ENCODE peak calls at places on chromosomes 13 and 19, in nine cellular contexts. L is ovary, R is sigmoid colon, A is tibial nerve, O is SK-N-SH, F is transverse colon, C is A549, K is HepG2, Y is H1. I is an unnamed sample.

GRCh38 chr19:53873451-53874383 is 6.0 kb downstream of the MYADM start:
- DNase-seq in L (no peak), R (no peak), C (no peak), O (no peak), K (no peak), F (no peak), Y (no peak), A (no peak), I (no peak)

GRCh38 chr13:71864094-71864980 is 2.7 kb downstream of the DACH1 start:
- DNase-seq in O (peak), R (peak), C (no peak), A (peak), L (no peak), K (no peak), F (peak), Y (peak), I (no peak)

GRCh38 chr19:9865732-9866627 is 30.9 kb downstream of the PIN1 start:
- DNase-seq in A (no peak), O (no peak), C (no peak), K (no peak), L (no peak), F (no peak), Y (no peak), R (no peak), I (no peak)

GRCh38 chr19:40561947-40562346 is 14.7 kb upstream of the SHKBP1 start:
- DNase-seq in C (no peak), K (no peak), L (no peak), O (no peak), Y (no peak), F (no peak), R (no peak), A (no peak), I (no peak)

GRCh38 chr19:16342002-16342715 is 17.5 kb downstream of the KLF2 start:
- DNase-seq in Y (no peak), K (no peak), A (no peak), F (peak), L (peak), C (no peak), R (no peak), O (no peak), I (no peak)

GRCh38 chr19:11699931-11700794 is 38.6 kb downstream of the ZNF823 start:
- DNase-seq in C (no peak), O (peak), K (peak), L (no peak), R (no peak), Y (no peak), F (no peak), A (peak), I (no peak)

GRCh38 chr13:106490887-106491321 is 44.6 kb downstream of the EFNB2 start:
- DNase-seq in L (no peak), O (no peak), C (no peak), F (no peak), Y (no peak), R (no peak), K (no peak), A (no peak), I (no peak)

GRCh38 chr19:40433391-40434216 is 7.8 kb upstream of the SERTAD1 start:
- DNase-seq in K (peak), F (peak), C (peak), Y (peak), R (peak), L (peak), A (peak), O (peak), I (peak)

GRCh38 chr13:50909605-50910482 is at the start of gene RNASEH2B:
- DNase-seq in K (peak), Y (peak), A (peak), O (peak), F (peak), L (peak), C (peak), R (peak), I (peak)

GRCh38 chr19:887599-887998 is 5.4 kb downstream of the MED16 start:
- DNase-seq in L (no peak), F (no peak), Y (no peak), R (no peak), K (no peak), O (no peak), C (no peak), A (no peak), I (no peak)

GRCh38 chr19:14840206-14840605 is 5.2 kb upstream of the OR7A5 start:
- DNase-seq in R (no peak), L (no peak), K (no peak), A (no peak), Y (no peak), C (no peak), O (no peak), F (no peak), I (no peak)

GRCh38 chr19:498591-498950 is 2.3 kb downstream of the MADCAM1 start:
- DNase-seq in Y (no peak), C (no peak), K (no peak), L (no peak), A (no peak), O (peak), R (no peak), F (no peak), I (no peak)

GRCh38 chr13:83355042-83355441 is 527.2 kb downstream of the SLITRK1 start:
- DNase-seq in C (no peak), L (no peak), O (no peak), Y (no peak), F (no peak), A (no peak), R (no peak), K (no peak), I (no peak)

GRCh38 chr19:3983542-3983914 is 1.7 kb downstream of the EEF2 start:
- DNase-seq in O (peak), R (no peak), F (no peak), Y (no peak), L (no peak), K (no peak), A (no peak), C (no peak), I (no peak)

GRCh38 chr13:24500977-24501376 is 11.6 kb downstream of the PARP4 start:
- DNase-seq in L (no peak), O (no peak), A (no peak), K (no peak), R (no peak), F (no peak), Y (no peak), C (no peak), I (no peak)

GRCh38 chr19:12932392-12933286 is 872 bp downstream of the FARSA start:
- DNase-seq in K (no peak), C (no peak), R (no peak), L (no peak), F (no peak), O (peak), Y (no peak), A (no peak), I (no peak)

GRCh38 chr19:29675120-29675649 is 9.9 kb downstream of the PLEKHF1 start:
- DNase-seq in L (no peak), C (no peak), F (no peak), O (no peak), Y (no peak), A (no peak), K (no peak), R (peak), I (no peak)

GRCh38 chr13:44818428-44818827 is 170.8 kb downstream of the NUFIP1 start:
- DNase-seq in A (no peak), F (no peak), K (peak), R (no peak), L (no peak), C (no peak), O (peak), Y (no peak), I (no peak)

GRCh38 chr19:47111081-47111589 is 2.4 kb downstream of the ZC3H4 start:
- DNase-seq in K (no peak), F (peak), C (no peak), Y (no peak), O (peak), R (peak), L (peak), A (no peak), I (peak)

GRCh38 chr19:19081642-19082151 is 17.9 kb downstream of the SLC25A42 start:
- DNase-seq in A (peak), L (peak), K (no peak), O (no peak), R (no peak), Y (no peak), C (no peak), F (no peak), I (no peak)

DNA sequence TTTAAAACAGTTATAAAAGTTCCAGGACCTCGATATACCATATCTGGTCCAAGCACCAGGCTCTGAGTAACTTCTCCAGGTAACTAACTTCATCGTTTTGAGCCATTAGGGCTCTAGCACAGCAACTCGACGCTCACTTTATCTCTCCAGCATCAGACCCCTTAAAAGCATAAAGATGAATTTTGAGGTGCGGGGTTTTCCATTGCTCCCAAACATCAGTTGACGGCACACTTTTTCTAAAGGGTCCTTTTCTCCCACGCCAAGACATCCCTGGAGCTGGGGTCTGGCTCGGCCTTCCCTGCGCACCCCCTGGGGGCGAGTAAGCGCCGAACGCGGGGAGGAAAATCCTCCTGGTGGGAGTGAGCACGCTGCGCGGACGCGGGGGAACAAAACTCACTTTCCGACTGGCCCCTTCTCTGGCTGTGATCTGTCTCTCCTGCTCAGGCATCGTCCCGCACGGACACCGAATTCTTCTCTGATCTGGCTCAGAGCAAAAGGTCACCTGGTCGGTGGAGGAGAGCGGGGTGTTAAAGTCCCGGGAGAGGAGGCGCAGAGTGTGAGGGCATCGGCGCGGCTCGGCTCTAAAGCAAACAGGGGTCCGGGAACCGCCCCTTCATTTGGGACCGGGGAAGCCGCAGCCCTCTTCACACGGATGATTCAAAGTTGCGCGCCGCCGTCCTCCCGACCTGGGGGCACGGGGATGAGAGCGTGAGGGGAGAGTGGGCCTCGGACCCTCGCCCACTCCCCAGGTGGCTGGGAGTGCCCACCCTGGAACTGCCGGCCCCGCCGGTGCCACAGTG is at the start of gene ATP7B:
- DNase-seq in Y (peak), O (peak), R (peak), K (peak), L (no peak), C (peak), A (no peak), F (peak), I (no peak)
- H3K27ac ChIP-seq in Y (peak), O (peak), R (peak), K (peak), L (peak), C (peak), A (no peak), F (peak), I (peak)

DNA sequence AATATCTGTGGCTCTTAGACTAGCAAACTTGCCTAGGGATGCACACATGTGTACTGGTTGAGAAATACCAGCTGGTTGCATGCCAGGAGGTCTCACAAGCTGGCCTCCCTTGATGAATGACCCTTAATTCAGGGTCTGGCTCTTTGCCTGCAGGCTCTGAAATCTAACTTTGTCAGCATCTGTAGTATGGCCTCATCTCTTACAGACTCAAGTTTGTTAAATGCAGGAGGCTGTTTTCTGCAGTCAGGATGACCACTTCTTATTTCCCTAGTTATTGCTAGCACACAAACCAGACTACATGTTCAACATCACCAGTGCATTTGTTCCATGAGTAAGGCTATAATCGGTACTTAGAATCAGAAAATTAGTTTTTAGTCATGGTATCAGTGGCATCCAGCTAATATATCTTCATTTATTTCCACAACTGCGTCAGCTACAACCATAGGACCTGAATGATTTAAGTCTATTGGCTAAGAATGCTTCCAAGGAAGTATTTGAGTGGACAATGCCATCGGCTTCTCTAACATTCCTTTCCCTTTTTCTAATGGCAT is 23.3 kb upstream of the POSTN start:
- DNase-seq in C (no peak), K (no peak), L (no peak), F (no peak), Y (no peak), A (no peak), R (no peak), O (no peak), I (no peak)
- TF ChIP-seq EP300 in C (no peak), K (no peak), L (no peak), F (no peak), Y (no peak), A (no peak), R (no peak), O (no peak), I (no peak)

DNA sequence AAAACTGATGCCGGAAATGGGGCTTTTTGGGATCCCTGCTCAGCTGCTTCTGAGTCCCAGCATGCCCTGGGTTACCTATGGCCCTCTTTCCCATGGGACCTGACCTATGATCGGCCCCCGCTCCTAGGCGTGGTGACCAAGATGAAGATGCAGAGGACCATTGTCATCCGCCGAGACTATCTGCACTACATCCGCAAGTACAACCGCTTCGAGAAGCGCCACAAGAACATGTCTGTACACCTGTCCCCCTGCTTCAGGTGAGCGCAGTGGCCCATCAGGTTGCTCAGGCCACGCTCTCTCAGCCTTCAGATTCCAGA is 1.5 kb downstream of the RPS11 start:
- DNase-seq in A (no peak), K (no peak), O (no peak), F (no peak), R (no peak), C (no peak), Y (no peak), L (peak), I (no peak)
- H3K27ac ChIP-seq in A (peak), K (no peak), O (no peak), F (peak), R (peak), C (peak), Y (peak), L (peak), I (peak)

GRCh38 chr13:113045214-113046007 is 60.2 kb upstream of the F7 start:
- DNase-seq in O (no peak), C (no peak), L (no peak), R (no peak), K (no peak), Y (no peak), F (no peak), A (no peak), I (no peak)
- TF ChIP-seq EP300 in O (no peak), C (no peak), L (no peak), R (no peak), K (no peak), Y (no peak), F (no peak), A (no peak), I (no peak)

GRCh38 chr13:21219044-21219381 is 42.6 kb downstream of the MRPL57 start:
- DNase-seq in A (no peak), Y (no peak), L (no peak), F (no peak), R (no peak), O (no peak), C (no peak), K (no peak), I (no peak)
- H3K27ac ChIP-seq in A (no peak), Y (no peak), L (no peak), F (no peak), R (no peak), O (no peak), C (no peak), K (no peak), I (no peak)

GRCh38 chr13:100234006-100234405 is 145.1 kb downstream of the PCCA start:
- DNase-seq in A (no peak), Y (no peak), L (no peak), K (no peak), C (no peak), F (no peak), O (no peak), R (no peak), I (no peak)
- TF ChIP-seq EP300 in A (no peak), Y (no peak), L (no peak), K (no peak), C (no peak), F (no peak), O (no peak), R (no peak), I (no peak)

GRCh38 chr19:50476943-50477264 is 256 bp upstream of the GARIN5A start:
- DNase-seq in A (no peak), K (no peak), Y (no peak), L (no peak), C (no peak), O (no peak), R (no peak), F (no peak), I (no peak)
- H3K27ac ChIP-seq in A (no peak), K (no peak), Y (no peak), L (peak), C (peak), O (no peak), R (peak), F (peak), I (peak)

GRCh38 chr13:30125422-30126073 is 181.8 kb downstream of the KATNAL1 start:
- DNase-seq in F (no peak), A (peak), Y (no peak), L (peak), O (no peak), C (peak), K (peak), R (peak), I (peak)
- TF ChIP-seq EP300 in F (peak), A (peak), Y (no peak), L (no peak), O (no peak), C (peak), K (no peak), R (peak), I (no peak)

DNA sequence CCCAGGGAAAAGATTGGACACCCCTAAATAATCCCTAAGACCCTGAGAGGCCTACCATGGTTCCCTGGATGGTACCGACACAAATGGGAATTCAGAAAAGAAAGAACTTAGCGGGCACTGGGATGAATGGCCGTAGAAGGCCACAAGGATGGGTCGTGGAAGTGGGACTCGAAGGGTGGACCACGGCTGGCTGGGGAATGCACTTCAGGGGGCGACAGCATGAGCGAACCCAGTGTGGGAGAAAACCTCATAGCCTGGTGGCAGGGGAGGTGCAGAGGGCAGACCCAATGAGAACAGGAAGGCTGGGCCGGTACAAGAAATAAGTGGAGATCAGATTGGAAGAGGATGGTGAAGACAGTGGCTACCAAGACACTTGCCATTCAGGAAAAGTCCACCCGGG is 28.7 kb downstream of the LATS2 start:
- DNase-seq in O (no peak), A (no peak), R (peak), F (no peak), C (no peak), L (no peak), Y (no peak), K (no peak), I (no peak)
- H3K27ac ChIP-seq in O (peak), A (peak), R (peak), F (peak), C (no peak), L (no peak), Y (no peak), K (no peak), I (peak)